ENCODE peak calls at places on chromosome 3, in six cellular contexts. One of them, this sample, is unnamed.

GRCh38 chr3:127180859-127181258 is 12.1 kb upstream of the PRR23E start:
- ATAC-seq in GM12878: no peak
- ATAC-seq in HepG2: no peak
- ATAC-seq in A549: no peak
- ATAC-seq in upper lobe of left lung: no peak
- ATAC-seq in K562: no peak
- ATAC-seq in this sample: no peak

GRCh38 chr3:149016669-149017541 is 25.6 kb downstream of the GYG1 start:
- ATAC-seq in GM12878: no peak
- ATAC-seq in HepG2: no peak
- ATAC-seq in A549: no peak
- ATAC-seq in upper lobe of left lung: peak
- ATAC-seq in K562: peak
- ATAC-seq in this sample: no peak

GRCh38 chr3:115913069-115913686 is 289.9 kb downstream of the GAP43 start:
- ATAC-seq in GM12878: peak
- ATAC-seq in HepG2: peak
- ATAC-seq in A549: peak
- ATAC-seq in upper lobe of left lung: no peak
- ATAC-seq in K562: peak
- ATAC-seq in this sample: no peak

GRCh38 chr3:128152419-128153155 is 694 bp upstream of the EEFSEC start:
- ATAC-seq in GM12878: peak
- ATAC-seq in HepG2: peak
- ATAC-seq in A549: no peak
- ATAC-seq in upper lobe of left lung: peak
- ATAC-seq in K562: peak
- ATAC-seq in this sample: peak

GRCh38 chr3:76949462-76949861 is 90.4 kb upstream of the ROBO2 start:
- ATAC-seq in GM12878: no peak
- ATAC-seq in HepG2: peak
- ATAC-seq in A549: no peak
- ATAC-seq in upper lobe of left lung: no peak
- ATAC-seq in K562: no peak
- ATAC-seq in this sample: no peak

GRCh38 chr3:46353639-46354410 is at the start of gene CCR2:
- ATAC-seq in GM12878: no peak
- ATAC-seq in HepG2: no peak
- ATAC-seq in A549: no peak
- ATAC-seq in upper lobe of left lung: no peak
- ATAC-seq in K562: no peak
- ATAC-seq in this sample: no peak

GRCh38 chr3:41000471-41000870 is 198.8 kb upstream of the CTNNB1 start:
- ATAC-seq in GM12878: no peak
- ATAC-seq in HepG2: no peak
- ATAC-seq in A549: no peak
- ATAC-seq in upper lobe of left lung: peak
- ATAC-seq in K562: no peak
- ATAC-seq in this sample: peak

GRCh38 chr3:122409392-122409791 is 6.5 kb downstream of the WDR5B start:
- ATAC-seq in GM12878: peak
- ATAC-seq in HepG2: no peak
- ATAC-seq in A549: no peak
- ATAC-seq in upper lobe of left lung: peak
- ATAC-seq in K562: no peak
- ATAC-seq in this sample: no peak

GRCh38 chr3:46960081-46960701 is 16.4 kb downstream of the CCDC12 start:
- ATAC-seq in GM12878: peak
- ATAC-seq in HepG2: no peak
- ATAC-seq in A549: no peak
- ATAC-seq in upper lobe of left lung: peak
- ATAC-seq in K562: peak
- ATAC-seq in this sample: peak

GRCh38 chr3:151971814-151972579 is 98.6 kb downstream of the SUCNR1 start:
- ATAC-seq in GM12878: no peak
- ATAC-seq in HepG2: no peak
- ATAC-seq in A549: no peak
- ATAC-seq in upper lobe of left lung: peak
- ATAC-seq in K562: no peak
- ATAC-seq in this sample: no peak

GRCh38 chr3:149324332-149324731 is 9.1 kb downstream of the TM4SF18 start:
- ATAC-seq in GM12878: no peak
- ATAC-seq in HepG2: no peak
- ATAC-seq in A549: no peak
- ATAC-seq in upper lobe of left lung: no peak
- ATAC-seq in K562: no peak
- ATAC-seq in this sample: no peak

GRCh38 chr3:27578032-27578431 is 93.8 kb upstream of the SLC4A7 start:
- ATAC-seq in GM12878: no peak
- ATAC-seq in HepG2: no peak
- ATAC-seq in A549: no peak
- ATAC-seq in upper lobe of left lung: no peak
- ATAC-seq in K562: no peak
- ATAC-seq in this sample: peak

GRCh38 chr3:130905551-130905950 is 11.7 kb downstream of the ATP2C1 start:
- ATAC-seq in GM12878: peak
- ATAC-seq in HepG2: no peak
- ATAC-seq in A549: no peak
- ATAC-seq in upper lobe of left lung: no peak
- ATAC-seq in K562: no peak
- ATAC-seq in this sample: no peak

GRCh38 chr3:15538345-15538744 is 16.8 kb upstream of the COLQ start:
- ATAC-seq in GM12878: no peak
- ATAC-seq in HepG2: no peak
- ATAC-seq in A549: no peak
- ATAC-seq in upper lobe of left lung: no peak
- ATAC-seq in K562: no peak
- ATAC-seq in this sample: no peak

GRCh38 chr3:59161048-59161447 is 111.2 kb upstream of the CFAP20DC start:
- ATAC-seq in GM12878: no peak
- ATAC-seq in HepG2: no peak
- ATAC-seq in A549: no peak
- ATAC-seq in upper lobe of left lung: no peak
- ATAC-seq in K562: no peak
- ATAC-seq in this sample: no peak

GRCh38 chr3:67957268-67957667 is 302.9 kb upstream of the SUCLG2 start:
- ATAC-seq in GM12878: no peak
- ATAC-seq in HepG2: no peak
- ATAC-seq in A549: no peak
- ATAC-seq in upper lobe of left lung: no peak
- ATAC-seq in K562: no peak
- ATAC-seq in this sample: no peak

GRCh38 chr3:33803894-33804526 is 5.6 kb downstream of the PDCD6IP start:
- ATAC-seq in GM12878: no peak
- ATAC-seq in HepG2: peak
- ATAC-seq in A549: no peak
- ATAC-seq in upper lobe of left lung: no peak
- ATAC-seq in K562: no peak
- ATAC-seq in this sample: no peak

GRCh38 chr3:12627371-12627770 is 36.5 kb downstream of the RAF1 start:
- ATAC-seq in GM12878: peak
- ATAC-seq in HepG2: no peak
- ATAC-seq in A549: no peak
- ATAC-seq in upper lobe of left lung: no peak
- ATAC-seq in K562: peak
- ATAC-seq in this sample: no peak

GRCh38 chr3:14371573-14372474 is 30.6 kb upstream of the SLC6A6 start:
- ATAC-seq in GM12878: peak
- ATAC-seq in HepG2: peak
- ATAC-seq in A549: peak
- ATAC-seq in upper lobe of left lung: peak
- ATAC-seq in K562: peak
- ATAC-seq in this sample: peak

GRCh38 chr3:9020396-9020795 is 57.1 kb upstream of the RAD18 start:
- ATAC-seq in GM12878: no peak
- ATAC-seq in HepG2: no peak
- ATAC-seq in A549: no peak
- ATAC-seq in upper lobe of left lung: no peak
- ATAC-seq in K562: no peak
- ATAC-seq in this sample: no peak

GRCh38 chr3:10247679-10248183 is 528 bp upstream of the TATDN2 start:
- ATAC-seq in GM12878: no peak
- ATAC-seq in HepG2: no peak
- ATAC-seq in A549: no peak
- ATAC-seq in upper lobe of left lung: no peak
- ATAC-seq in K562: no peak
- ATAC-seq in this sample: no peak

GRCh38 chr3:136984837-136985236 is 27.1 kb downstream of the IL20RB start:
- ATAC-seq in GM12878: no peak
- ATAC-seq in HepG2: no peak
- ATAC-seq in A549: no peak
- ATAC-seq in upper lobe of left lung: peak
- ATAC-seq in K562: no peak
- ATAC-seq in this sample: no peak

DNA sequence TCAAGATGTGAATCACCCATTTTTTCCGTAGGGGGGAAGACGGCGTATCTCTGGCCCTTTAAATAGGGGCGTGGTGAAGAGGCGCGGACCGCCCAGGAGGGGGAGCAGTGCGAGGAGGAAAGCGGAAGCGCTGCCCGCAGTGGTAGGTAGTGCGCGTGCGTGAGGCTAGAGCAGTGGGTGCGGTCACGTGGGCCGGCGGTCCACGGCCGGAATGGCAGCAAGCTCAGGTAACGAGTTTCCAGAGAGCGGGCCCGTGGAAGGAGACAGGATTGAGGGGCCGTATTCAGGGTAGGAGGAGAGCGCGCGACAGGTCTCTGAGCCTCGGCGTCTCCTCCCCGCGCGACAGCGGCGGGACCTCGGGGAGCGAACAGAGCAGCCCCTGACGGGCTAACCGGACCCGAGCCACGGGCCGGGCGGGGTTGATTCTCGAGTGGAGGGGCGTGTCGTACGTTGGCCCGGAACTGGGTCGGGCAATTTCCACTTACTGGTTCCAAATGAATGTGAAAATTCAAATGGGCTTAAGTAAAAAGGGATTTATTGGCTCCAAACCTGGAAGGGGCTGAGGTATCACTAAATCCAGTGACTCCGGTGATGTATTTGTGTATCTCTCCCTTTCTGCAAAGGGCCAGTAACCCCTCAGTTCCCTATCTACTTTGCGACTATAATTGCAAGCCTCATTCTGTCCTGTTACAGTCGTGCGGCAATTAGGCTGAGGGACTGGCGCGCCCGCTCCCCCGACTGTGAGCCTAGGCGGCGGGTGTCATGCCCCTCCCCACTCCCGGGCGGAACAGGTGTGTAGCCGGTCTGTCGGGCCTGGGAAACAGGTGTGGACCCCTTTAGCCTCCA is at the start of gene VPS8:
- ATAC-seq in GM12878: peak
- ATAC-seq in HepG2: peak
- ATAC-seq in A549: peak
- ATAC-seq in upper lobe of left lung: peak
- ATAC-seq in K562: peak
- ATAC-seq in this sample: peak
- TF ChIP-seq POLR2A in GM12878: peak
- TF ChIP-seq POLR2A in HepG2: peak
- TF ChIP-seq POLR2A in A549: peak
- TF ChIP-seq POLR2A in upper lobe of left lung: no peak
- TF ChIP-seq POLR2A in K562: peak
- TF ChIP-seq POLR2A in this sample: peak

GRCh38 chr3:71497367-71497925 is 86.1 kb downstream of the FOXP1 start:
- ATAC-seq in GM12878: no peak
- ATAC-seq in HepG2: peak
- ATAC-seq in A549: no peak
- ATAC-seq in upper lobe of left lung: no peak
- ATAC-seq in K562: no peak
- ATAC-seq in this sample: no peak

GRCh38 chr3:71498543-71498942 is 85.0 kb downstream of the FOXP1 start:
- ATAC-seq in GM12878: no peak
- ATAC-seq in HepG2: no peak
- ATAC-seq in A549: no peak
- ATAC-seq in upper lobe of left lung: no peak
- ATAC-seq in K562: no peak
- ATAC-seq in this sample: no peak

GRCh38 chr3:71498053-71498452 is 85.5 kb downstream of the FOXP1 start:
- ATAC-seq in GM12878: no peak
- ATAC-seq in HepG2: no peak
- ATAC-seq in A549: no peak
- ATAC-seq in upper lobe of left lung: no peak
- ATAC-seq in K562: no peak
- ATAC-seq in this sample: no peak

GRCh38 chr3:71493372-71493771 is 90.2 kb downstream of the FOXP1 start:
- ATAC-seq in GM12878: no peak
- ATAC-seq in HepG2: no peak
- ATAC-seq in A549: no peak
- ATAC-seq in upper lobe of left lung: no peak
- ATAC-seq in K562: no peak
- ATAC-seq in this sample: no peak

GRCh38 chr3:71495708-71496472 is 87.6 kb downstream of the FOXP1 start:
- ATAC-seq in GM12878: no peak
- ATAC-seq in HepG2: no peak
- ATAC-seq in A549: peak
- ATAC-seq in upper lobe of left lung: peak
- ATAC-seq in K562: peak
- ATAC-seq in this sample: peak
- H3K4me3 ChIP-seq in GM12878: no peak
- H3K4me3 ChIP-seq in HepG2: no peak
- H3K4me3 ChIP-seq in A549: peak
- H3K4me3 ChIP-seq in upper lobe of left lung: no peak
- H3K4me3 ChIP-seq in K562: no peak
- H3K4me3 ChIP-seq in this sample: no peak

DNA sequence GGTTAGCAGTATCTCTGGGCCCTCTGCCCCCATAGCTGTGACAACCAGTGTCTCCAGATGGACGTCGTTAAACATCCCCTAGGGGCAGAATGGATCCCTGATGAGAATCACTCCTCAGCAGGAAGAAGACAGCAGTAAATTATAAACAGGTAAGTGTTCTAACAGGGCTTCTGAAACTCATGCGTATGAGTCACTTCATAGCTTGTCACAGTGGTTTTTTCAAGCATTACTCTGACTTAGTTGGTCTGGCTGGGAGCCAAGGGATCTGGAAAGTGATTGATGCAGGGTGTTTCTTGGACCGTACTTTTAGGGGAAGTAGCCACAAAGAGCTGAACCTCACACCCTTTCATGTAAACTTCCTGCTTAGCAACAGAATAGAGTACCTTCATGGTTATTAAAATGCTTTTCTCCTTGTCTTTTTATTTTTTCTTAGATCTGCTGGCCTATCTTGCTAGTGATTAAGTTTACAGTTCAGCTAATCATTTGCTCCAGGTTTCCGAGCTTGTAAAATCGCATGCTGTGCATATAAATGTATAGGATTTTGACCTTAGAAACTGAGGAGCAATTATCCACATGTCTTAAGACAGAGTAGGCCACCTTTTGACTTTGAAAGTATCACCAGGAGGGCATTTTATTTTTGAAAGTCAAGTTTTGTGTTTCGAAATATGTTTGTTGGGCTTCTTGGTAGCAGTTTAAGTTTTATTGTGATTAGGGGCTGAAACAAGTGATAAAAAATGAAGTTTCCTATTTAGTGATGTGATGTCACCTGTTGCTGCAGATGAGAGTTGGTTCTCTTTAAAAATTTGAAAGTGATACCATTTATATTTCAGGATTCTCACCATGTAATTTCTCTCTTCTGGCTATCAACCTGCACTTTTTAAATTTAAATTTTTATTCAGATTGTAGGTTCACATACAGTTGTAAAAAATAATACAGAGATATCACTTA is 333.9 kb downstream of the PTPRG start:
- ATAC-seq in GM12878: peak
- ATAC-seq in HepG2: no peak
- ATAC-seq in A549: peak
- ATAC-seq in upper lobe of left lung: peak
- ATAC-seq in K562: no peak
- ATAC-seq in this sample: peak
- TF ChIP-seq EP300 in GM12878: peak
- TF ChIP-seq EP300 in HepG2: no peak
- TF ChIP-seq EP300 in A549: no peak
- TF ChIP-seq EP300 in upper lobe of left lung: peak
- TF ChIP-seq EP300 in K562: no peak
- TF ChIP-seq EP300 in this sample: no peak

GRCh38 chr3:120487079-120487693 is 36.4 kb upstream of the FSTL1 start:
- ATAC-seq in GM12878: no peak
- ATAC-seq in HepG2: no peak
- ATAC-seq in A549: no peak
- ATAC-seq in upper lobe of left lung: peak
- ATAC-seq in K562: no peak
- ATAC-seq in this sample: peak
- TF ChIP-seq POLR2A in GM12878: no peak
- TF ChIP-seq POLR2A in HepG2: no peak
- TF ChIP-seq POLR2A in A549: no peak
- TF ChIP-seq POLR2A in upper lobe of left lung: no peak
- TF ChIP-seq POLR2A in K562: no peak
- TF ChIP-seq POLR2A in this sample: no peak

This sample was measured in gastroesophageal sphincter.